ENCODE peak calls at places on chromosomes 4 and X, in eight cellular contexts. One of them, this sample, is unnamed.

GRCh38 chr4:77145806-77146425 is 11.1 kb upstream of the CCNG2 start:
- DNase-seq in ascending aorta: no peak
- DNase-seq in brain microvascular endothelial cell: no peak
- DNase-seq in PC-3: no peak
- DNase-seq in GM23338: no peak
- DNase-seq in mucosa of descending colon: no peak
- DNase-seq in tibial artery: no peak
- DNase-seq in esophagus squamous epithelium: no peak
- DNase-seq in this sample: no peak

GRCh38 chrX:14529288-14529989 is at the start of gene GLRA2:
- DNase-seq in PC-3: peak
- DNase-seq in esophagus squamous epithelium: no peak
- DNase-seq in mucosa of descending colon: peak
- DNase-seq in tibial artery: no peak
- DNase-seq in brain microvascular endothelial cell: peak
- DNase-seq in GM23338: peak
- DNase-seq in ascending aorta: no peak
- DNase-seq in this sample: no peak

GRCh38 chr4:87078987-87079469 is 141.4 kb downstream of the KLHL8 start:
- DNase-seq in ascending aorta: peak
- DNase-seq in PC-3: no peak
- DNase-seq in tibial artery: peak
- DNase-seq in esophagus squamous epithelium: no peak
- DNase-seq in GM23338: no peak
- DNase-seq in mucosa of descending colon: no peak
- DNase-seq in brain microvascular endothelial cell: peak
- DNase-seq in this sample: no peak

GRCh38 chr4:83618991-83619390 is 83.1 kb downstream of the GPAT3 start:
- DNase-seq in ascending aorta: no peak
- DNase-seq in PC-3: peak
- DNase-seq in brain microvascular endothelial cell: no peak
- DNase-seq in esophagus squamous epithelium: no peak
- DNase-seq in GM23338: no peak
- DNase-seq in tibial artery: peak
- DNase-seq in mucosa of descending colon: peak
- DNase-seq in this sample: no peak

GRCh38 chr4:1494416-1495315 is 88.4 kb upstream of the NKX1-1 start:
- DNase-seq in tibial artery: no peak
- DNase-seq in brain microvascular endothelial cell: no peak
- DNase-seq in GM23338: no peak
- DNase-seq in PC-3: no peak
- DNase-seq in esophagus squamous epithelium: no peak
- DNase-seq in mucosa of descending colon: no peak
- DNase-seq in ascending aorta: no peak
- DNase-seq in this sample: no peak

GRCh38 chr4:5691491-5692132 is 16.7 kb downstream of the EVC2 start:
- DNase-seq in tibial artery: no peak
- DNase-seq in brain microvascular endothelial cell: no peak
- DNase-seq in esophagus squamous epithelium: no peak
- DNase-seq in ascending aorta: no peak
- DNase-seq in mucosa of descending colon: no peak
- DNase-seq in GM23338: no peak
- DNase-seq in PC-3: no peak
- DNase-seq in this sample: no peak

GRCh38 chr4:15303052-15303641 is 124.7 kb upstream of the C1QTNF7 start:
- DNase-seq in ascending aorta: no peak
- DNase-seq in PC-3: peak
- DNase-seq in GM23338: no peak
- DNase-seq in tibial artery: no peak
- DNase-seq in mucosa of descending colon: no peak
- DNase-seq in brain microvascular endothelial cell: peak
- DNase-seq in esophagus squamous epithelium: no peak
- DNase-seq in this sample: peak

GRCh38 chr4:38818441-38818976 is 13.9 kb upstream of the TLR1 start:
- DNase-seq in tibial artery: no peak
- DNase-seq in GM23338: no peak
- DNase-seq in ascending aorta: no peak
- DNase-seq in PC-3: peak
- DNase-seq in esophagus squamous epithelium: no peak
- DNase-seq in mucosa of descending colon: no peak
- DNase-seq in brain microvascular endothelial cell: no peak
- DNase-seq in this sample: no peak

GRCh38 chr4:14596904-14597303 is 405.4 kb upstream of the CPEB2 start:
- DNase-seq in PC-3: peak
- DNase-seq in brain microvascular endothelial cell: no peak
- DNase-seq in esophagus squamous epithelium: no peak
- DNase-seq in GM23338: peak
- DNase-seq in ascending aorta: no peak
- DNase-seq in mucosa of descending colon: no peak
- DNase-seq in tibial artery: no peak
- DNase-seq in this sample: no peak

GRCh38 chr4:26135331-26135730 is 185.5 kb upstream of the RBPJ start:
- DNase-seq in brain microvascular endothelial cell: no peak
- DNase-seq in ascending aorta: no peak
- DNase-seq in esophagus squamous epithelium: no peak
- DNase-seq in PC-3: no peak
- DNase-seq in GM23338: no peak
- DNase-seq in mucosa of descending colon: no peak
- DNase-seq in tibial artery: no peak
- DNase-seq in this sample: no peak

GRCh38 chr4:7938513-7939376 is 916 bp downstream of the AFAP1 start:
- DNase-seq in mucosa of descending colon: peak
- DNase-seq in PC-3: no peak
- DNase-seq in tibial artery: peak
- DNase-seq in esophagus squamous epithelium: no peak
- DNase-seq in GM23338: peak
- DNase-seq in ascending aorta: no peak
- DNase-seq in brain microvascular endothelial cell: no peak
- DNase-seq in this sample: no peak

GRCh38 chr4:183383606-183384005 is 60.8 kb upstream of the CDKN2AIP start:
- DNase-seq in tibial artery: no peak
- DNase-seq in ascending aorta: no peak
- DNase-seq in esophagus squamous epithelium: no peak
- DNase-seq in mucosa of descending colon: no peak
- DNase-seq in PC-3: no peak
- DNase-seq in GM23338: no peak
- DNase-seq in brain microvascular endothelial cell: no peak
- DNase-seq in this sample: no peak

GRCh38 chrX:149610511-149610910 is 15.4 kb upstream of the HSFX2 start:
- DNase-seq in mucosa of descending colon: no peak
- DNase-seq in ascending aorta: no peak
- DNase-seq in esophagus squamous epithelium: no peak
- DNase-seq in GM23338: peak
- DNase-seq in PC-3: no peak
- DNase-seq in brain microvascular endothelial cell: no peak
- DNase-seq in tibial artery: no peak
- DNase-seq in this sample: no peak

GRCh38 chr4:76579596-76580375 is 144.8 kb downstream of the SHROOM3 start:
- DNase-seq in brain microvascular endothelial cell: no peak
- DNase-seq in GM23338: peak
- DNase-seq in tibial artery: no peak
- DNase-seq in esophagus squamous epithelium: no peak
- DNase-seq in ascending aorta: no peak
- DNase-seq in mucosa of descending colon: peak
- DNase-seq in PC-3: peak
- DNase-seq in this sample: no peak

GRCh38 chr4:77593993-77594392 is 11.6 kb upstream of the CXCL13 start:
- DNase-seq in esophagus squamous epithelium: no peak
- DNase-seq in ascending aorta: no peak
- DNase-seq in tibial artery: no peak
- DNase-seq in brain microvascular endothelial cell: no peak
- DNase-seq in mucosa of descending colon: no peak
- DNase-seq in PC-3: no peak
- DNase-seq in GM23338: no peak
- DNase-seq in this sample: no peak

GRCh38 chrX:118228041-118228440 is 111.4 kb upstream of the KLHL13 start:
- DNase-seq in brain microvascular endothelial cell: peak
- DNase-seq in esophagus squamous epithelium: no peak
- DNase-seq in GM23338: no peak
- DNase-seq in tibial artery: no peak
- DNase-seq in mucosa of descending colon: no peak
- DNase-seq in ascending aorta: no peak
- DNase-seq in PC-3: no peak
- DNase-seq in this sample: no peak

DNA sequence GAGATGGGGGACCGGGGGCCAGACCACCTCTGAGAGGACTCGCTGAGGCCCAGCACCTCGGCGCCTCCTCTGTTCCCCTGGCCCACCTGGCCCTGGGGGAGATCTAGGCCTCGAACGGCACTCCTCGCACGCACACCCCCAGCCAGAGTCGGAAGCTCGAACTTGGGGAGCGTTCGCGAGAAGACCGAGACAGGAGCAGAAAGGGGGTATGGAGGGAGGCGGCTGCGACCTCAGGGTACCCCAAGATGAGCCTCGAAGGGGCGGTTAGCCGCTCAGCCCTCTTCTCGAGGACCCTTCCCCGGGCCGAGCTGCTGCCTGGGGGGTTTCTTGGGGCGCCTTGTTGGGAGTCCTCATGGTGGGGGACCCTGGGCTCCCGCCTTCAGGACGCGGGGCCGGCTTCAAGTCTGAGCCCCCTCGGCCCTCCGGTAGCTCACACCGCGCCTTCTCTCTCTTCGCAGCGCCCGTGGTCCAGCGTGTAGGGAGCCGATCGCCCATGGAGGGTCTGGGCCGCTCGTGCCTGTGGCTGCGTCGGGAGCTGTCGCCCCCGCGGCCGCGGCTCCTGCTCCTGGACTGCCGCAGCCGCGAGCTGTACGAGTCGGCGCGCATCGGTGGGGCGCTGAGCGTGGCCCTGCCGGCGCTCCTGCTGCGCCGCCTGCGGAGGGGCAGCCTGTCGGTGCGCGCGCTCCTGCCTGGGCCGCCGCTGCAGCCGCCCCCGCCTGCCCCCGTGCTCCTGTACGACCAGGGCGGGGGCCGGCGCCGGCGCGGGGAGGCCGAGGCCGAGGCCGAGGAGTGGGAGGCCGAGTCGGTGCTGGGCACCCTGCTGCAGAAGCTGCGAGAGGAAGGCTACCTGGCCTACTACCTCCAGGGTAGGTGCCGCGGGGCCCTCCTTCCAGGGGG is 706 bp downstream of the DUSP9 start:
- DNase-seq in PC-3: no peak
- DNase-seq in GM23338: no peak
- DNase-seq in mucosa of descending colon: no peak
- DNase-seq in ascending aorta: peak
- DNase-seq in esophagus squamous epithelium: no peak
- DNase-seq in tibial artery: no peak
- DNase-seq in brain microvascular endothelial cell: no peak
- DNase-seq in this sample: no peak
- H3K4me3 ChIP-seq in PC-3: peak
- H3K4me3 ChIP-seq in GM23338: peak
- H3K4me3 ChIP-seq in mucosa of descending colon: no peak
- H3K4me3 ChIP-seq in ascending aorta: peak
- H3K4me3 ChIP-seq in esophagus squamous epithelium: peak
- H3K4me3 ChIP-seq in tibial artery: no peak
- H3K4me3 ChIP-seq in brain microvascular endothelial cell: no peak
- H3K4me3 ChIP-seq in this sample: no peak

GRCh38 chrX:13468096-13468495 is 101.3 kb upstream of the EGFL6 start:
- DNase-seq in brain microvascular endothelial cell: no peak
- DNase-seq in mucosa of descending colon: no peak
- DNase-seq in GM23338: no peak
- DNase-seq in tibial artery: no peak
- DNase-seq in esophagus squamous epithelium: no peak
- DNase-seq in PC-3: no peak
- DNase-seq in ascending aorta: no peak
- DNase-seq in this sample: no peak
- TF ChIP-seq CTCF in brain microvascular endothelial cell: no peak
- TF ChIP-seq CTCF in mucosa of descending colon: no peak
- TF ChIP-seq CTCF in GM23338: no peak
- TF ChIP-seq CTCF in tibial artery: no peak
- TF ChIP-seq CTCF in esophagus squamous epithelium: no peak
- TF ChIP-seq CTCF in PC-3: no peak
- TF ChIP-seq CTCF in ascending aorta: no peak
- TF ChIP-seq CTCF in this sample: no peak

GRCh38 chrX:137052641-137053235 is 18.9 kb upstream of the GPR101 start:
- DNase-seq in tibial artery: no peak
- DNase-seq in ascending aorta: no peak
- DNase-seq in PC-3: peak
- DNase-seq in brain microvascular endothelial cell: no peak
- DNase-seq in esophagus squamous epithelium: no peak
- DNase-seq in mucosa of descending colon: no peak
- DNase-seq in GM23338: peak
- DNase-seq in this sample: no peak

DNA sequence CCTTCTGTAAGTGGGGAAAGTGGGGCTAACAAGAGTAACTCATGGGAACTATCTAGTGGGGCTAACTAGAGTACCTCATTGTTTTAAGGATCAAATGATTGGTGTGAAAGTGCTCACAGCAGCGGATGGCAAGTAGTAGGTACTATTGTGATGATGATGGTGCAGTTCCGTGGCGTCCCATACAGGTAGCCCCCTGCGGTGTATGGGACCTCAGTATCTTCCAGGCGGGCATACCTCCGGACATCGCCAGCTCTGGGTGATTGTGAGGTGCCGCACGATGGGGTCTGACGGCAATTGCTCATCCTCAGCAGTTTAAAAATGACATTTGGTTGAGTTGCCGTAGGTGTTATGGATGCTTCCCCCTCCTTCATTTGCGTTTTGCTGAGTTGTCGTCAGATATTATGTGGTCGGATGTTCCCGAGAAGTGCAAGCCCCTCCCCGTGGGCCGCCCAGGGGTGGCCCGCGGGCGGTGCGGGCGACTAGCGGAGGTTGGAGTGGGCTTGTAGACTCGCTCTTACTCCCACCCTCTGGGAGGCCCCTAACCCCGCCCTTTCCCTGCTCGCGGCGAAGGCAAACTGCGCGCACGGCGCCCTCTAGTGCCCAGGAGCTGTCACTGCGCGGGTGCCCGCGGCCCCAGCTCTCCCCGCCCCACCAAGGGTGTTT is 18.3 kb upstream of the GPR101 start:
- DNase-seq in mucosa of descending colon: peak
- DNase-seq in brain microvascular endothelial cell: peak
- DNase-seq in tibial artery: no peak
- DNase-seq in PC-3: peak
- DNase-seq in GM23338: peak
- DNase-seq in ascending aorta: peak
- DNase-seq in esophagus squamous epithelium: no peak
- DNase-seq in this sample: no peak
- H3K4me3 ChIP-seq in mucosa of descending colon: no peak
- H3K4me3 ChIP-seq in brain microvascular endothelial cell: peak
- H3K4me3 ChIP-seq in tibial artery: peak
- H3K4me3 ChIP-seq in PC-3: peak
- H3K4me3 ChIP-seq in GM23338: peak
- H3K4me3 ChIP-seq in ascending aorta: peak
- H3K4me3 ChIP-seq in esophagus squamous epithelium: peak
- H3K4me3 ChIP-seq in this sample: peak

DNA sequence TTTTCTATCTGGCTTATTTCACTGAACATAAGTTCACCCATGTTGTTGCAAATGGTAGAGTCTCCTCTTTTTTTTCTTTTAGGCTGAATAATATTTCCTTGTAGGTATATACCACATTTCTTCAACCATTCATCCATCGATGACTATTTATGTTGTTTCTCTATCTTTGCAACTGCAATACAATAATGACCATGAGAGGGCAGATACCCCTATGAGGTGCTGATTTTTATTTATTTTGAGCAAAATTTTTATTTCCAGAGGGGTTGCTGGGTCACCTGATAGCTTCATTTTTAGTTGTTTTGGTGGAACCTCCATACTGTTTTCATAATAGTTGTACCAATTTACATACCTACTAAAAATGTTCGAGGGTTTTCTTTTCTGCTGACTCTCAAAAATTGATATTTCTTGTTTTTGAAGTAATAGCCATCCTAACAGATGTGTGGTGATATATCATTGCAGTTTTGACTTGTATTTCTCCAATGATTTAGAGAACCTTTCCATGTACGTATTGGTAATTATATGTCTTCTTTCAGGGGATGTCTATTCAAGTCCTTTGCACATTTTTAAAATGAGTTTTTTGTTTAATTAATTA is 1697.0 kb downstream of the PCDH7 start:
- DNase-seq in PC-3: peak
- DNase-seq in mucosa of descending colon: no peak
- DNase-seq in tibial artery: no peak
- DNase-seq in GM23338: peak
- DNase-seq in esophagus squamous epithelium: no peak
- DNase-seq in brain microvascular endothelial cell: no peak
- DNase-seq in ascending aorta: no peak
- DNase-seq in this sample: no peak
- TF ChIP-seq CTCF in PC-3: peak
- TF ChIP-seq CTCF in mucosa of descending colon: no peak
- TF ChIP-seq CTCF in tibial artery: no peak
- TF ChIP-seq CTCF in GM23338: peak
- TF ChIP-seq CTCF in esophagus squamous epithelium: no peak
- TF ChIP-seq CTCF in brain microvascular endothelial cell: peak
- TF ChIP-seq CTCF in ascending aorta: no peak
- TF ChIP-seq CTCF in this sample: no peak

This sample was measured in AG04449.